ENCODE peak calls at places on chromosomes 5 and 9, in four cellular contexts. D is heart right ventricle, A is smooth muscle cell of the brain vasculature, T is NCI-H748 treated with DMSO at 0.1 percent for 48 hours. G is an unnamed sample.

GRCh38 chr5:140225396-140225795 is 50.4 kb downstream of the CYSTM1 start:
- DNase-seq in D (no peak), A (no peak), T (no peak), G (no peak)

GRCh38 chr5:125874717-125875116 is 548.5 kb upstream of the GRAMD2B start:
- DNase-seq in D (no peak), A (no peak), T (no peak), G (no peak)

GRCh38 chr5:1003296-1003937 is 5.2 kb upstream of the NKD2 start:
- DNase-seq in D (peak), A (no peak), T (peak), G (no peak)

GRCh38 chr5:90131734-90132133 is 277.8 kb downstream of the CETN3 start:
- DNase-seq in D (no peak), A (no peak), T (no peak), G (no peak)

GRCh38 chr5:124634228-124634819 is 112.1 kb downstream of the ZNF608 start:
- DNase-seq in D (no peak), A (no peak), T (peak), G (no peak)

GRCh38 chr9:93575706-93576295 is 583 bp upstream of the PHF2 start:
- DNase-seq in D (peak), A (no peak), T (no peak), G (no peak)

GRCh38 chr9:6911901-6912650 is 154.3 kb downstream of the KDM4C start:
- DNase-seq in D (no peak), A (no peak), T (no peak), G (no peak)

GRCh38 chr5:127442085-127442484 is 75.4 kb upstream of the PRRC1 start:
- DNase-seq in D (no peak), A (no peak), T (no peak), G (no peak)

GRCh38 chr5:173663810-173664526 is 47.5 kb upstream of the BOD1 start:
- DNase-seq in D (peak), A (no peak), T (peak), G (no peak)

GRCh38 chr5:111984044-111984443 is 227.1 kb upstream of the NREP start:
- DNase-seq in D (peak), A (peak), T (no peak), G (no peak)

GRCh38 chr5:15501057-15501791 is 1.2 kb downstream of the FBXL7 start:
- DNase-seq in D (peak), A (no peak), T (no peak), G (no peak)

GRCh38 chr9:12091865-12092527 is 601.2 kb upstream of the TYRP1 start:
- DNase-seq in D (no peak), A (no peak), T (no peak), G (no peak)

GRCh38 chr9:137551656-137552534 is at the start of gene MRPL41:
- DNase-seq in D (peak), A (no peak), T (peak), G (peak)

GRCh38 chr5:170508660-170509322 is 5.0 kb downstream of the KCNIP1 start:
- DNase-seq in D (no peak), A (no peak), T (no peak), G (no peak)

GRCh38 chr5:147973086-147973485 is 66.7 kb upstream of the C5orf46 start:
- DNase-seq in D (no peak), A (no peak), T (peak), G (no peak)

GRCh38 chr5:109191153-109191558 is 218.6 kb downstream of the PJA2 start:
- DNase-seq in D (no peak), A (peak), T (no peak), G (peak)

GRCh38 chr5:4447657-4448056 is 692.5 kb upstream of the ADAMTS16 start:
- DNase-seq in D (no peak), A (no peak), T (no peak), G (no peak)

GRCh38 chr9:81613002-81613750 is 76.2 kb downstream of the TLE1 start:
- DNase-seq in D (peak), A (peak), T (no peak), G (no peak)

GRCh38 chr5:52787600-52788504 is at the start of the genes ITGA1 and PELO:
- DNase-seq in D (peak), A (peak), T (peak), G (peak)

GRCh38 chr5:160287378-160288051 is 24.8 kb downstream of the CCNJL start:
- DNase-seq in D (peak), A (no peak), T (no peak), G (peak)

GRCh38 chr5:147017191-147017590 is 138.6 kb upstream of the PPP2R2B start:
- DNase-seq in D (no peak), A (no peak), T (no peak), G (no peak)

GRCh38 chr9:86046080-86046636 is 53.2 kb downstream of the GOLM1 start:
- DNase-seq in D (no peak), A (no peak), T (no peak), G (no peak)

GRCh38 chr5:36619012-36619635 is 12.7 kb downstream of the SLC1A3 start:
- DNase-seq in D (no peak), A (no peak), T (no peak), G (no peak)

GRCh38 chr9:20269620-20270019 is 352.7 kb downstream of the MLLT3 start:
- DNase-seq in D (no peak), A (no peak), T (no peak), G (no peak)

GRCh38 chr5:776862-777711 is 7.4 kb downstream of the ZDHHC11B start:
- DNase-seq in D (no peak), A (no peak), T (no peak), G (no peak)

GRCh38 chr9:20903214-20903613 is 128.2 kb downstream of the HACD4 start:
- DNase-seq in D (no peak), A (no peak), T (no peak), G (no peak)

GRCh38 chr5:171520300-171521170 is 101.1 kb downstream of the FGF18 start:
- DNase-seq in D (no peak), A (no peak), T (no peak), G (no peak)

GRCh38 chr5:150342583-150342982 is 14.9 kb upstream of the TCOF1 start:
- DNase-seq in D (no peak), A (no peak), T (no peak), G (no peak)

GRCh38 chr5:122112733-122113558 is 16.4 kb upstream of the ZNF474 start:
- DNase-seq in D (no peak), A (no peak), T (no peak), G (no peak)

GRCh38 chr5:176929654-176930053 is 30.5 kb upstream of the HK3 start:
- DNase-seq in D (no peak), A (no peak), T (no peak), G (no peak)

GRCh38 chr5:133421806-133422205 is 190.5 kb downstream of the FSTL4 start:
- DNase-seq in D (no peak), A (no peak), T (no peak), G (no peak)